ENCODE peak calls at places on chromosomes 3 and 15, in five cellular contexts. K is trophoblast cell, B is body of pancreas, R is fibroblast of lung, T is adrenal gland. D is an unnamed sample.

GRCh38 chr3:20073683-20074082 is 33.4 kb downstream of the KAT2B start:
- DNase-seq in K (no peak), B (no peak), R (no peak), T (no peak), D (no peak)

GRCh38 chr3:138188013-138188352 is 882 bp downstream of the ARMC8 start:
- DNase-seq in K (no peak), B (no peak), R (peak; percentile 64), T (no peak), D (peak; percentile 68)

GRCh38 chr15:61715082-61715481 is 345.2 kb downstream of the VPS13C start:
- DNase-seq in K (no peak), B (peak; percentile 66), R (peak; percentile 26), T (no peak), D (no peak)

GRCh38 chr3:148372476-148372875 is 325.2 kb upstream of the AGTR1 start:
- DNase-seq in K (no peak), B (peak; percentile 15), R (peak; percentile 13), T (no peak), D (no peak)

GRCh38 chr3:164641071-164641470 is 437.2 kb downstream of the SI start:
- DNase-seq in K (no peak), B (no peak), R (peak; percentile 6), T (no peak), D (peak; percentile 47)

GRCh38 chr3:18723426-18723825 is 298.3 kb upstream of the SATB1 start:
- DNase-seq in K (no peak), B (no peak), R (no peak), T (no peak), D (no peak)

GRCh38 chr3:136171097-136171542 is 25.0 kb downstream of the MSL2 start:
- DNase-seq in K (no peak), B (no peak), R (peak; percentile 38), T (no peak), D (no peak)

GRCh38 chr3:132325103-132325606 is 7.9 kb downstream of the ACP3 start:
- DNase-seq in K (no peak), B (no peak), R (no peak), T (no peak), D (no peak)

GRCh38 chr3:60579734-60580133 is 671.5 kb downstream of the FHIT start:
- DNase-seq in K (peak; percentile 73), B (no peak), R (peak; percentile 95), T (no peak), D (peak; percentile 83)

GRCh38 chr15:66069751-66070150 is 183.8 kb downstream of the MEGF11 start:
- DNase-seq in K (no peak), B (no peak), R (no peak), T (no peak), D (no peak)

GRCh38 chr3:55409802-55410201 is 77.3 kb downstream of the WNT5A start:
- DNase-seq in K (no peak), B (no peak), R (peak; percentile 33), T (no peak), D (peak; percentile 64)

GRCh38 chr3:181728470-181728869 is 16.7 kb downstream of the SOX2 start:
- DNase-seq in K (no peak), B (no peak), R (no peak), T (no peak), D (no peak)
- H3K4me3 ChIP-seq in K (no peak overlapping the region), B (no peak overlapping the region), R (no peak overlapping the region), T (no peak overlapping the region), D (no peak overlapping the region)

GRCh38 chr3:13013151-13013561 is 60.1 kb downstream of the IQSEC1 start:
- DNase-seq in K (no peak), B (no peak), R (no peak), T (no peak), D (no peak)
- H3K4me3 ChIP-seq in K (no peak overlapping the region), B (no peak overlapping the region), R (no peak overlapping the region), T (no peak overlapping the region), D (no peak overlapping the region)

DNA sequence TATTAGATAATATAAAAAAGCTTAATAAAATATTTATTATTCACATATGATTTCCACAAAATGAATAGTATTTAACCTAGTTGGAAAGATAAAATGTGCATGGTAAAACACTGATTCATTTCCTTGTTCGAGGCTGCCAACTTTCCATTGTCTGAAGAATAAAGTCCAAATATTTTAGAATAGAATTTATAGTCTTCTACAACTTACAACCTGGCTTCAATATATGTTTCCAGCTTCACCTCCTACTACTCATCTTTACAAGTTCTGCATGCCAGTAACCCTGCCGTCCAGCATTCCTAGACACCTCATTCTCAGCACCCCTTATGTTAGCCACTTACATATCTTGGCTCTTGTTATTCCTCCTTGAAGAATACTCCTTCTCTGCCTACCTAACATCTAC is 244.5 kb downstream of the FGF12 start:
- DNase-seq in K (no peak), B (no peak), R (peak; percentile 63), T (no peak), D (peak; percentile 55)
- H3K4me3 ChIP-seq in K (no peak overlapping the region), B (no peak overlapping the region), R (no peak overlapping the region), T (no peak overlapping the region), D (peak overlapping the region; percentile 6)

GRCh38 chr3:190325923-190326322 is 3.7 kb upstream of the CLDN1 start:
- DNase-seq in K (no peak), B (no peak), R (peak; percentile 70), T (no peak), D (peak; percentile 60)

GRCh38 chr3:190322604-190323240 is 476 bp upstream of the CLDN1 start:
- DNase-seq in K (no peak), B (peak; percentile 10), R (peak; percentile 26), T (peak; percentile 79), D (peak; percentile 52)

GRCh38 chr3:190320594-190321362 is 1.5 kb downstream of the CLDN1 start:
- DNase-seq in K (no peak), B (no peak), R (no peak), T (no peak), D (no peak)

GRCh38 chr3:190321789-190322603 is at the start of gene CLDN1:
- DNase-seq in K (peak; percentile 74), B (peak; percentile 92), R (peak; percentile 67), T (peak; percentile 89), D (peak; percentile 77)

DNA sequence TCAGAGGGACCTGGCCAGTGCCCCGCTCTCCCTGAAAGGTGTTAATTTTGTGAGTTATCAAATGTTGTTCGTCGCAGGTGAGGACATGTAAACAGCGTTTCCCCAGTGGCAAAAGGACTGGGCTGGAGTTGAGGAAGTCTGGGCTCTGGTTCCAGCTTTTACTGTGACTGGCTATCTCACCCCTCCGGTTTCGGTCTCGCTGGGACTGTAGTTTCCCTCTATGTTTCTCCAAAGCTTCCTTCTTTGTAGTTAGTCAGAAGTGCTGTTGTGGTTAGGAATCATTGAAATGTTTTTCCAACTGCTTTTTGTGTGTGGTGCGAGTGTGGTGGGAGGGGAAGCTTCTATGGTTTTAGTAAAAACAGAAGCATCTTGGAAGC is 983 bp upstream of the CLDN1 start:
- DNase-seq in K (no peak), B (peak; percentile 24), R (peak; percentile 36), T (no peak), D (no peak)
- H3K4me3 ChIP-seq in K (no peak overlapping the region), B (no peak overlapping the region), R (peak overlapping the region; percentile 62), T (no peak overlapping the region), D (peak overlapping the region; percentile 60)

D was measured in cardiac fibroblast.